ENCODE peak calls at places on chromosomes 5 and 9, in seven cellular contexts. J, T, L, N, U, A and Y are unnamed samples.

GRCh38 chr9:130043654-130044623 is 950 bp upstream of the FNBP1 start:
- DNase-seq in A (no peak), L (peak), T (no peak), J (peak), N (no peak), U (no peak), Y (peak)

GRCh38 chr9:129717991-129718390 is 34.9 kb downstream of the PTGES start:
- DNase-seq in N (no peak), T (no peak), A (no peak), L (no peak), J (no peak), U (no peak), Y (no peak)

GRCh38 chr5:10708189-10708944 is 52.7 kb downstream of the DAP start:
- DNase-seq in U (no peak), N (no peak), A (no peak), T (no peak), L (no peak), J (no peak), Y (no peak)

GRCh38 chr5:179318193-179318955 is 26.9 kb downstream of the ADAMTS2 start:
- DNase-seq in U (no peak), A (no peak), N (no peak), L (no peak), J (no peak), T (no peak), Y (peak)

GRCh38 chr9:101372327-101373118 is 12.3 kb downstream of the BAAT start:
- DNase-seq in T (no peak), N (no peak), U (no peak), A (no peak), L (no peak), J (no peak), Y (no peak)

GRCh38 chr5:59583810-59584562 is 309.5 kb downstream of the PDE4D start:
- DNase-seq in J (no peak), T (no peak), N (no peak), A (no peak), U (peak), L (no peak), Y (no peak)

GRCh38 chr5:137833463-137833862 is 34.2 kb upstream of the MYOT start:
- DNase-seq in J (peak), T (no peak), U (no peak), N (peak), L (peak), A (no peak), Y (peak)

GRCh38 chr9:16928179-16928945 is 57.9 kb upstream of the BNC2 start:
- DNase-seq in L (no peak), J (no peak), A (no peak), U (no peak), N (no peak), T (no peak), Y (no peak)